ENCODE peak calls at places on chromosome X, in four cellular contexts. Y is lower lobe of right lung, Z is epithelial cell of esophagus, N is WTC11. D is an unnamed sample.
A peak's percentile ranks its signal among the peaks of the same experiment; 100 is the strongest.

GRCh38 chrX:65920620-65921019 is 119.3 kb downstream of the VSIG4 start:
- DNase-seq in Y (no peak), Z (peak; percentile 95), N (no peak), D (no peak)

GRCh38 chrX:110667706-110668105 is 127.9 kb downstream of the CHRDL1 start:
- DNase-seq in Y (no peak), Z (peak; percentile 0), N (peak; percentile 59), D (no peak)

GRCh38 chrX:16023790-16024734 is 99.3 kb upstream of the GRPR start:
- DNase-seq in Y (no peak), Z (peak; percentile 75), N (no peak), D (no peak)

GRCh38 chrX:153853180-153853901 is 23.0 kb upstream of the PDZD4 start:
- DNase-seq in Y (no peak), Z (no peak), N (no peak), D (no peak)

GRCh38 chrX:130179579-130180215 is 7.9 kb downstream of the RAB33A start:
- DNase-seq in Y (no peak), Z (peak; percentile 11), N (no peak), D (no peak)

GRCh38 chrX:40617566-40617965 is 5.7 kb upstream of the MPC1L start:
- DNase-seq in Y (no peak), Z (no peak), N (no peak), D (no peak)

GRCh38 chrX:13377537-13377936 is 57.7 kb upstream of the ATXN3L start:
- DNase-seq in Y (no peak), Z (peak; percentile 62), N (no peak), D (no peak)

GRCh38 chrX:17464196-17464595 is 89.2 kb downstream of the NHS start:
- DNase-seq in Y (no peak), Z (peak; percentile 71), N (no peak), D (no peak)

GRCh38 chrX:74461384-74461783 is 40.1 kb downstream of the SLC16A2 start:
- DNase-seq in Y (no peak), Z (no peak), N (no peak), D (no peak)

GRCh38 chrX:51837926-51838325 is 55.5 kb upstream of the MAGED1 start:
- DNase-seq in Y (no peak), Z (peak; percentile 4), N (no peak), D (no peak)

GRCh38 chrX:13487731-13488505 is 81.5 kb upstream of the EGFL6 start:
- DNase-seq in Y (no peak), Z (peak; percentile 81), N (peak; percentile 9), D (no peak)

GRCh38 chrX:675896-676295 is 45.3 kb downstream of the SHOX start:
- DNase-seq in Y (no peak), Z (no peak), N (peak; percentile 31), D (no peak)

GRCh38 chrX:118773782-118774181 is 46.4 kb downstream of the IL13RA1 start:
- DNase-seq in Y (no peak), Z (peak; percentile 93), N (no peak), D (no peak)

GRCh38 chrX:48025561-48025960 is 18.8 kb downstream of the SPACA5 start:
- DNase-seq in Y (no peak), Z (peak; percentile 64), N (peak; percentile 35), D (no peak)

GRCh38 chrX:29155286-29155685 is 568.0 kb downstream of the IL1RAPL1 start:
- DNase-seq in Y (no peak), Z (no peak), N (no peak), D (no peak)

GRCh38 chrX:146264763-146265375 is 447.2 kb downstream of the SLITRK2 start:
- DNase-seq in Y (no peak), Z (no peak), N (no peak), D (no peak)

GRCh38 chrX:119230850-119231249 is 5.2 kb upstream of the PGRMC1 start:
- DNase-seq in Y (no peak), Z (no peak), N (no peak), D (no peak)

GRCh38 chrX:129980540-129981206 is 1.8 kb upstream of the BCORL1 start:
- DNase-seq in Y (peak; percentile 63), Z (no peak), N (peak; percentile 57), D (no peak)

GRCh38 chrX:81195712-81196111 is 6.0 kb downstream of the HMGN5 start:
- DNase-seq in Y (no peak), Z (peak; percentile 66), N (peak; percentile 45), D (no peak)

GRCh38 chrX:77404318-77404878 is 42.8 kb upstream of the FGF16 start:
- DNase-seq in Y (no peak), Z (no peak), N (no peak), D (no peak)

GRCh38 chrX:43552166-43552565 is 103.9 kb upstream of the MAOA start:
- DNase-seq in Y (no peak), Z (peak; percentile 73), N (no peak), D (no peak)

GRCh38 chrX:54551801-54552200 is 21.8 kb downstream of the GNL3L start:
- DNase-seq in Y (no peak), Z (no peak), N (no peak), D (peak; percentile 83)

GRCh38 chrX:153411255-153411987 is at the start of gene ZFP92:
- DNase-seq in Y (peak; percentile 62), Z (no peak), N (no peak), D (no peak)

GRCh38 chrX:50903387-50904027 is 7.0 kb upstream of the BMP15 start:
- DNase-seq in Y (no peak), Z (peak; percentile 53), N (peak; percentile 33), D (no peak)

GRCh38 chrX:152895724-152896420 is 2.0 kb upstream of the ZNF185 start:
- DNase-seq in Y (no peak), Z (peak; percentile 90), N (no peak), D (no peak)

GRCh38 chrX:136185409-136186022 is 38.2 kb downstream of the FHL1 start:
- DNase-seq in Y (no peak), Z (no peak), N (no peak), D (no peak)

GRCh38 chrX:76802698-76803097 is 375.2 kb downstream of the MAGEE1 start:
- DNase-seq in Y (no peak), Z (peak; percentile 70), N (no peak), D (no peak)

GRCh38 chrX:70613295-70613694 is 168.7 kb downstream of the DLG3 start:
- DNase-seq in Y (no peak), Z (peak; percentile 50), N (no peak), D (no peak)

GRCh38 chrX:95889279-95889678 is 795.4 kb upstream of the DIAPH2 start:
- DNase-seq in Y (no peak), Z (no peak), N (no peak), D (no peak)

GRCh38 chrX:100207331-100208024 is 202.6 kb downstream of the PCDH19 start:
- DNase-seq in Y (no peak), Z (no peak), N (no peak), D (no peak)

GRCh38 chrX:41808042-41808441 is 84.1 kb downstream of the GPR82 start:
- DNase-seq in Y (no peak), Z (no peak), N (no peak), D (no peak)

GRCh38 chrX:41406211-41406610 is 40.9 kb upstream of the NYX start:
- DNase-seq in Y (no peak), Z (peak; percentile 55), N (no peak), D (no peak)

GRCh38 chrX:16464369-16464768 is 185.6 kb upstream of the S100G start:
- DNase-seq in Y (no peak), Z (no peak), N (no peak), D (no peak)

GRCh38 chrX:70454441-70455365 is 10.1 kb downstream of the DLG3 start:
- DNase-seq in Y (peak; percentile 86), Z (peak; percentile 81), N (peak; percentile 91), D (no peak)

GRCh38 chrX:44503550-44503949 is 39.1 kb downstream of the FUNDC1 start:
- DNase-seq in Y (no peak), Z (peak; percentile 38), N (no peak), D (no peak)

GRCh38 chrX:20913760-20914159 is 460.5 kb upstream of the CNKSR2 start:
- DNase-seq in Y (no peak), Z (peak; percentile 1), N (peak; percentile 39), D (no peak)

GRCh38 chrX:43882294-43882681 is at the start of gene MAOB:
- DNase-seq in Y (peak; percentile 46), Z (peak; percentile 24), N (peak; percentile 42), D (no peak)

GRCh38 chrX:132373610-132374009 is 115.2 kb downstream of the MBNL3 start:
- DNase-seq in Y (no peak), Z (no peak), N (no peak), D (no peak)

DNA sequence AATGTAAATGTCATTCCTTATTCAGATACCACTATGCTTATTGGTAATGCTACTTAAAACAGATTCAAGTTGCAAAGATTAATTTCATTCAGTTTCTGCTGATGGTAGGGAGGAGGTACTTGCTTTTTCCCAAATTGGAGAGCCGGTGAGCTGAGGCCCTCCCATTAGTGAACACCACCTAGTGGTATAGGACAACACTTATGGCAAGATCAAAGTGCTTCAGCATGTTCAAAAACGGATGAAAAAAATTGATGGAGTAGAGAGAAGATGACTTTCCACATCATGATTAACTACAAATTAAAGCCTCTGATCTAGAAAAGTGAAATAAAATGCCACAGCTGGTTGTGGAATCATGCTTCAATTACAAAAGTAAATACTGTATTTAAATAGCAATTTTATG is 112.9 kb downstream of the MBNL3 start:
- DNase-seq in Y (no peak), Z (peak; percentile 16), N (no peak), D (no peak)
- TF ChIP-seq CTCF in Y (no peak), Z (peak; percentile 36), N (no peak), D (no peak)

GRCh38 chrX:18897611-18898010 is 86.3 kb downstream of the PHKA2 start:
- DNase-seq in Y (no peak), Z (no peak), N (no peak), D (no peak)

GRCh38 chrX:18900401-18900976 is 83.4 kb downstream of the PHKA2 start:
- DNase-seq in Y (no peak), Z (peak; percentile 15), N (no peak), D (no peak)

GRCh38 chrX:18898517-18898916 is 85.4 kb downstream of the PHKA2 start:
- DNase-seq in Y (no peak), Z (no peak), N (no peak), D (no peak)

GRCh38 chrX:18898091-18898490 is 85.8 kb downstream of the PHKA2 start:
- DNase-seq in Y (no peak), Z (no peak), N (no peak), D (no peak)

GRCh38 chrX:18899796-18900380 is 84.0 kb downstream of the PHKA2 start:
- DNase-seq in Y (no peak), Z (no peak), N (peak; percentile 34), D (no peak)
- TF ChIP-seq CTCF in Y (peak; percentile 31), Z (peak; percentile 48), N (no peak), D (peak; percentile 57)

GRCh38 chrX:46820391-46821100 is 16.3 kb upstream of the RP2 start:
- DNase-seq in Y (no peak), Z (peak; percentile 76), N (no peak), D (no peak)
- TF ChIP-seq CTCF in Y (no peak), Z (no peak), N (no peak), D (no peak)

GRCh38 chrX:23904096-23904495 is 3.6 kb downstream of the APOO start:
- DNase-seq in Y (no peak), Z (peak; percentile 59), N (no peak), D (no peak)

GRCh38 chrX:23907106-23907495 is 637 bp downstream of the APOO start:
- DNase-seq in Y (no peak), Z (no peak), N (no peak), D (no peak)

GRCh38 chrX:23911436-23911835 is 3.6 kb downstream of the CXorf58 start:
- DNase-seq in Y (no peak), Z (no peak), N (no peak), D (no peak)

GRCh38 chrX:23907496-23908218 is at the start of the genes APOO and CXorf58:
- DNase-seq in Y (peak; percentile 95), Z (peak; percentile 91), N (peak; percentile 91), D (peak; percentile 99)

GRCh38 chrX:23908219-23909003 is 605 bp downstream of the CXorf58 start:
- DNase-seq in Y (no peak), Z (no peak), N (peak; percentile 12), D (no peak)
- TF ChIP-seq CTCF in Y (no peak), Z (no peak), N (no peak), D (peak; percentile 51)